ENCODE peak calls at places on chromosomes 13 and 19, in ten cellular contexts. S, E, R, V, N, P, G, U, B and F are unnamed samples.

GRCh38 chr13:20403826-20404225 is 121.8 kb downstream of the CRYL1 start:
- DNase-seq in G (no peak), S (no peak), R (no peak), V (no peak), U (no peak), E (no peak), B (no peak), N (no peak), P (no peak), F (no peak)

GRCh38 chr13:49996166-49996915 is 501 bp upstream of the TRIM13 start:
- DNase-seq in G (peak), R (peak), E (peak), V (peak), B (peak), S (peak), N (peak), U (peak), P (peak), F (peak)

GRCh38 chr19:21439372-21439771 is 42.4 kb downstream of the ZNF493 start:
- DNase-seq in U (no peak), V (no peak), E (no peak), N (no peak), B (no peak), R (peak), S (no peak), G (no peak), P (no peak), F (no peak)

GRCh38 chr19:39146091-39146490 is 20.5 kb downstream of the PAK4 start:
- DNase-seq in N (no peak), E (no peak), R (no peak), P (no peak), S (no peak), V (no peak), G (no peak), U (no peak), B (no peak), F (no peak)

GRCh38 chr13:67134322-67135129 is 95.6 kb downstream of the PCDH9 start:
- DNase-seq in S (no peak), V (no peak), P (peak), U (no peak), G (peak), B (no peak), N (peak), E (no peak), R (peak), F (no peak)

GRCh38 chr19:39677931-39678889 is 22.5 kb downstream of the LGALS16 start:
- DNase-seq in U (no peak), E (no peak), B (peak), G (peak), P (peak), R (no peak), S (no peak), N (no peak), V (no peak), F (no peak)

GRCh38 chr13:35787937-35788336 is 311.4 kb upstream of the MAB21L1 start:
- DNase-seq in U (no peak), S (no peak), E (no peak), G (no peak), P (no peak), B (no peak), R (peak), N (no peak), V (no peak), F (no peak)

GRCh38 chr13:77779461-77780272 is 82.2 kb downstream of the SLAIN1 start:
- DNase-seq in R (peak), B (peak), S (no peak), E (peak), P (peak), U (peak), G (peak), V (peak), N (peak), F (peak)

GRCh38 chr19:57512845-57513244 is 13.1 kb downstream of the ZNF773 start:
- DNase-seq in V (peak), R (peak), E (no peak), B (no peak), S (no peak), G (peak), N (peak), U (no peak), P (peak), F (no peak)

GRCh38 chr13:82654851-82655517 is 1227.3 kb downstream of the SLITRK1 start:
- DNase-seq in P (peak), E (peak), S (no peak), B (peak), V (peak), N (peak), R (peak), G (peak), U (no peak), F (no peak)

GRCh38 chr19:53518716-53519115 is 19.2 kb upstream of the ZNF331 start:
- DNase-seq in E (no peak), S (no peak), N (no peak), U (no peak), G (no peak), B (no peak), R (no peak), V (no peak), P (no peak), F (no peak)

GRCh38 chr19:43028866-43029265 is 2.6 kb upstream of the PSG11 start:
- DNase-seq in B (no peak), V (no peak), S (no peak), R (no peak), U (no peak), N (no peak), G (no peak), E (no peak), P (no peak), F (no peak)

GRCh38 chr13:28535734-28536133 is 40.8 kb upstream of the FLT1 start:
- DNase-seq in N (no peak), B (no peak), P (no peak), E (no peak), U (no peak), G (no peak), R (no peak), V (no peak), S (no peak), F (no peak)

DNA sequence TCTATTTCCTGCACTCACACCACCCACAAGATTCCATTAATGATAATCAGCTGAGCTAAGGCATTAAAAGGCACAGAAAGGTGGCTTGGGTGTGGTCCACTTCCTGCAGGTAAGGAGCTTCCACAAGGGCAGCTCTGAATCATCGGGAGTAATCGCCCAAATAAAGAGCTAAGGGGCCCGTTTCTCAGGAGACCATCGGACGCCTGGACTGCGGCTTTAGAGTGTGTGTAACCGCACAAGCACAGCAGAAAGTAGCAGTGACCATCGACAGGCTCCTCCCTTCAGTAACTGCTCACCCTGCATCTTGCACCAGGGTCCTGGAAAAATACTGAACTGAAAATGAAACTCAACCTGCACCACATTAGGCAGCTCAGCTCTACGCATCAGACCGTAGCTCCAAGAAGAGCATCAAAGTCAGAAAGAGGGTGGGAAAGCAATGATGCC is 6.0 kb downstream of the STK24 start:
- DNase-seq in U (peak), B (peak), R (no peak), N (peak), G (no peak), P (peak), V (no peak), S (peak), E (no peak), F (no peak)
- H3K4me3 ChIP-seq in U (peak), B (peak), R (no peak), N (no peak), G (no peak), P (no peak), V (no peak), S (peak), E (no peak), F (no peak)

DNA sequence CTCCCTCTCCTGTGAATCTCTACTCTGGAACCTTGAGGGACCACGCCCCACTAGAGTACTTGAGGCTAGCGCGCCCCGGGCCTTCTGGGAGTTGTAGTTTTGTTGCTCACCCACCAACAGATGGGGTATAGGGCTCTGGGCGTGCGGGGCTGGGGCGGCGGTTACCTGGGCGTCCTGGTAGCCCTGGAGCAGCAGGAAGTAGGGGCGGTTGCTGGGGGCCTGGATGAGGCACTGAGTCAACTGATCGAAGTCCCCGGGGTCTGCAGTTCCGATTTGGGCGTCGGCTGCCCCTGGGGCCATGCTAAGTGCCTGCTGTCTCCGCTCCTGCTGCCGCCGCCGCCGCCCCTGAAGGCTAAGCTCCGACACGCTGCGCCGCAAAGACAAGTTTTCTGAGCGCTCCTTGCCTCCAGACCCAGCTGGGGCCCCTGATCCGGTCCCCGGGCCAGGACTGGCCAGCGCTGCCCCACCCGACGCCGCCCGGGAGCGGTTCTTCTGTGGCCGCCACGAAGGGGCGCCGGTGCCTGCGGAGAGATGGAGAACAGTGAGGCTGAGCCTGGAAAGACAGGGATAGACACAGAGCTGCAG is 5.3 kb downstream of the RASIP1 start:
- DNase-seq in P (peak), N (peak), E (no peak), V (no peak), R (peak), B (no peak), S (no peak), G (no peak), U (no peak), F (no peak)
- H3K4me3 ChIP-seq in P (peak), N (peak), E (no peak), V (peak), R (peak), B (no peak), S (no peak), G (no peak), U (no peak), F (peak)

DNA sequence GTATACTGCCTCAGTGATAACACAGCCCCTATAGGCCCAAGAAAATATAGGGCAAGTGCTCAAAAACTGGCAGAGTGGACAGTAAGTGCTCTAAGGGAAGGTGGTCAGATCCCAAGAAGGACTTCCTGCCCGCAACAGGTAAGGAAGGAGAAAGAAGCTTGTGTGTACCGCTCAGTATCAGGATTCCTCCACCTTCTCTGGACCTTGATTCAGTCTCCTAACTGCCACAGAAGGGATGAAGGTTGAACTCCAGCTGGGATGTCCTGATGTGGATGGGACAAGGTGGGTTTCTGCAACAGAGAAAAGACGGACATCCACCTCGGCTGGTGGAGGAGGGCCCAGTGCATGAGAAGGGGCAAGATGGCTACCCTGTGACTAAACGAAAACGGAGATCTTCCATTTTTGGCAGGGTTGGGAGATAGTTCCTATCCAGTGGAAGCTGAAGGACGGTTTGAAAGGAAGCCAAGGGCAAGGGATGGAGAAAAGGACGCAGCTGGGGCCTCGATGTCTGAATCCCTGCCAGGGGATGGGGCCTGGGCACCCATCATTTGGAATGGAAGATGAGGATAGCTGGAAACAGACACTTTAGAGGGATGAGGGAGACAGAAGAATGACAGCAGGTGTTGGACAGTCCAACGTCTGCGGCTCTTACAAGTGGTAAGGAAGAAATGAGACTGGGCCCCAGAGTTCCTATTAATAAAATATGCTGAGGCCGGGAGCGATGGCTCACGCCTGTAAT is 1.3 kb upstream of the ATF5 start:
- DNase-seq in S (no peak), E (no peak), N (no peak), V (no peak), R (no peak), U (no peak), P (no peak), G (no peak), B (no peak), F (no peak)
- H3K4me3 ChIP-seq in S (peak), E (peak), N (no peak), V (peak), R (no peak), U (no peak), P (no peak), G (no peak), B (no peak), F (peak)

GRCh38 chr13:112894673-112895481 is 74.1 kb upstream of the MCF2L start:
- DNase-seq in V (no peak), P (no peak), B (no peak), R (no peak), S (peak), N (no peak), E (no peak), U (no peak), G (no peak), F (no peak)
- H3K4me3 ChIP-seq in V (peak), P (no peak), B (no peak), R (peak), S (no peak), N (no peak), E (no peak), U (no peak), G (no peak), F (peak)

GRCh38 chr19:4582112-4582553 is 22.6 kb upstream of the SEMA6B start:
- DNase-seq in B (no peak), P (no peak), U (no peak), E (no peak), S (no peak), G (no peak), V (no peak), N (no peak), R (no peak), F (no peak)

GRCh38 chr19:4580961-4581380 is 21.5 kb upstream of the SEMA6B start:
- DNase-seq in R (no peak), V (no peak), B (no peak), N (no peak), E (no peak), P (no peak), U (no peak), G (no peak), S (no peak), F (no peak)

GRCh38 chr19:4580021-4580901 is 20.8 kb upstream of the SEMA6B start:
- DNase-seq in E (no peak), R (no peak), U (no peak), S (no peak), G (no peak), N (no peak), P (no peak), V (no peak), B (no peak), F (no peak)

GRCh38 chr19:4582980-4583842 is 23.7 kb upstream of the SEMA6B start:
- DNase-seq in B (no peak), S (no peak), G (no peak), E (no peak), V (no peak), U (no peak), N (no peak), P (no peak), R (no peak), F (no peak)

GRCh38 chr19:4581381-4582111 is 22.1 kb upstream of the SEMA6B start:
- DNase-seq in S (no peak), P (no peak), R (peak), U (no peak), V (no peak), B (no peak), E (no peak), G (no peak), N (peak), F (no peak)
- H3K4me3 ChIP-seq in S (no peak), P (peak), R (peak), U (no peak), V (peak), B (no peak), E (no peak), G (peak), N (no peak), F (peak)

DNA sequence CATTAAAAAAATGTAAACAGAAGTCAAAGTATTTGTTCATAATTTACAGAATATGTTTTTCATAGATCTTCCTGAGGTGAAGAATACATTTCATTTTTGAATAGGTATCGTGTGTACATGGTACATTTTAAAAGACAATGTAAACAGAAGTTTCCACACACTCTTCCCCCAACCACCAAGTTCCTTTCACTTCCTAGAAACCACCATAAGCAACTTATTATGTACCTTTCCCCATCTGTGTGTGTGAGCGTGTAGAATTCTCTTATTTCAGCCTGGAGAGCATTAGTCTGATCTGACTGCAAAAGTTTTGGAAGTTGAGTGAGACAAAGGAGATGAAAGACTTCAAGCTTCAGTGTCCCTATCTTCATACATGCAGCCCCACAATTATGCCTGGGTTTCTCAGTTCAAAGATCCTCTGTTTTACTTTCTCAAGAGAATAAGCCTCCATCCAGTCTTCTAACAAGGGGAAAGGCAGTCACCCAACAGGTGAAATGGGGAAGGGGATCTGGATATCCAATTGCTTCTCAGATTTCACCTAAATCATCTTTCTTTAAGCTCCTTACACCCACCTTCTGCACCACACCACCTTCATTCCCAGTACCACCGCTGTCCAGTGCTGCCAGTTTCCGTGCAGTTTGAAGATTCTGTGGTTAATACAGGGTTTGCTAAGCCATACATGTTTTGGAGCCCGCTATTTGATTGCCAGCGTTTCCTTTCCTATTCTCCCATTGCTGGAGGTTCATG is 2.1 kb downstream of the TEX30 start:
- DNase-seq in U (no peak), B (no peak), N (no peak), V (no peak), G (no peak), P (no peak), S (no peak), R (no peak), E (no peak), F (no peak)
- H3K4me3 ChIP-seq in U (no peak), B (no peak), N (no peak), V (no peak), G (no peak), P (no peak), S (no peak), R (no peak), E (no peak), F (no peak)

GRCh38 chr19:6616011-6616410 is 25.1 kb upstream of the CD70 start:
- DNase-seq in S (no peak), E (no peak), G (no peak), B (no peak), N (peak), R (peak), P (no peak), V (peak), U (no peak), F (no peak)

GRCh38 chr19:6608950-6609349 is 18.0 kb upstream of the CD70 start:
- DNase-seq in P (no peak), E (no peak), U (no peak), G (no peak), B (no peak), N (no peak), S (no peak), R (no peak), V (no peak), F (no peak)

GRCh38 chr19:6613711-6614110 is 22.8 kb upstream of the CD70 start:
- DNase-seq in B (no peak), N (no peak), U (no peak), S (no peak), E (no peak), G (no peak), P (no peak), R (peak), V (peak), F (no peak)

GRCh38 chr19:6611441-6611852 is 20.5 kb upstream of the CD70 start:
- DNase-seq in P (no peak), V (no peak), N (no peak), S (no peak), U (no peak), R (peak), B (no peak), E (no peak), G (no peak), F (peak)

GRCh38 chr19:6610934-6611370 is 20.0 kb upstream of the CD70 start:
- DNase-seq in E (no peak), U (no peak), N (peak), P (peak), S (no peak), R (peak), B (no peak), V (peak), G (peak), F (peak)
- H3K4me3 ChIP-seq in E (no peak), U (no peak), N (no peak), P (no peak), S (no peak), R (no peak), B (no peak), V (no peak), G (no peak), F (no peak)

DNA sequence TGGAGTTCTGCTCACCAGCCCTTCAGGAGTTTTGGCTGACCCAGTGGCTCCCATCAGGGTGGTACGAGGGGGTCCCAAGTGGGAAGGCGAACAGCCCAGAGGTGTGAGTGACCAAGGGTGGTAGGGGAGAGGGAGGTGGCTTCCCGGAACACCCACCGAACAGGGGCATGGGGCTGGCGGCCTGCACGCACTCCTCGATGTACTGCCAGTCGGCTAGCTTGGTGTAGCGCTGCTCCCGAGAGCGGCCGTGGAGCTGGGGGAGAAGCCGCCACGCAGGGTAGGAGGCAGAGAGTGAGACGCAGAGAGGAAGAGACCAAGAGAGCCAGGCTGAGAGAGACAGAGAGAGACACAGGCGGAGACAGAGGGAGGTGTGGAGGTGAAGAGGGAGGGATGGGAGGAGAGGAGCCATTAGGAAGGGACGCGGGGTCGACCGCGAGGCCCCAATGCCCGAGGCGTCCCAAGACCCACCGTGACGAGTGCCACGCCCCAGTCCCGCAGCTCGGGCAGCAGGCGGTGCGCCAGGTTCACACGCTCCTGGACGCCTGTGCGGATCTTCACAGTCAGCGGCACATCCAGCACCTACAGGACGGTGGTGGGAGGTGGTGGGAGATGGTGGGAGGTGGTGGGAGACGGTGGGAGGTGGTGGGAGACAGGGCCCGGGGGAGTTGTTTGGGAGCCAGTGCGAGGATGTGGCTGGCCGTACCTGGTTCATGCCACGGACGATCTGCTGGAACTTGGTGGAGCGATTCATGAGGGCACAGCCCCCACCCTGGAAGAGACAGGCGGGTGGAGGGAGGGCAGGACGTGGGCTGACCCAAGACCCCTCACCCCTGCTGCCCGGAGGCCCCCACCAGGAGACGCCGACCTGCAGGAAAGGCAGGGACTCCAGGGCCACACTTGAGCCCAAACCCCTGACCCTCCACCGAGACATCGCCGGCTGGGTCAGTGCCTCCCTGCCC is 2.3 kb upstream of the PRR22 start:
- DNase-seq in N (no peak), E (no peak), B (no peak), V (no peak), U (no peak), G (no peak), P (no peak), S (no peak), R (no peak), F (no peak)
- H3K4me3 ChIP-seq in N (no peak), E (no peak), B (no peak), V (no peak), U (no peak), G (no peak), P (no peak), S (no peak), R (no peak), F (no peak)